ENCODE peak calls at places on chromosomes 7 and 10, in five cellular contexts. J is HCT116, T is ovary, M is A549, S is IMR-90. O is an unnamed sample. For H3K4me1, the result is how much of the 10 kb centered on the place peaks cover.

GRCh38 chr10:129970404-129971364 is 6.6 kb upstream of the EBF3 start:
- DNase-seq in M (no peak), T (no peak), S (no peak), J (no peak), O (no peak)

GRCh38 chr10:6037975-6038624 is 24.1 kb downstream of the IL2RA start:
- DNase-seq in S (no peak), J (no peak), M (no peak), T (no peak), O (no peak)

GRCh38 chr10:120473593-120473992 is 16.6 kb downstream of the PLPP4 start:
- DNase-seq in S (no peak), J (no peak), T (no peak), M (no peak), O (no peak)

GRCh38 chr7:144821069-144821468 is 14.8 kb downstream of the TPK1 start:
- DNase-seq in T (no peak), J (no peak), S (no peak), M (no peak), O (no peak)

GRCh38 chr10:72027498-72027897 is 60.9 kb downstream of the SPOCK2 start:
- DNase-seq in J (peak), M (no peak), S (peak), T (no peak), O (no peak)

GRCh38 chr7:118104812-118105441 is 79.0 kb upstream of the LSM8 start:
- DNase-seq in S (peak), T (no peak), J (peak), M (peak), O (no peak)

GRCh38 chr7:124152859-124153692 is 120.2 kb upstream of the TMEM229A start:
- DNase-seq in M (peak), S (peak), T (no peak), J (peak), O (no peak)

GRCh38 chr10:114507449-114507848 is 103.1 kb upstream of the AFAP1L2 start:
- DNase-seq in M (peak), S (no peak), J (no peak), T (peak), O (peak)

GRCh38 chr7:99037327-99037940 is 106.5 kb downstream of the SMURF1 start:
- DNase-seq in M (no peak), J (no peak), S (no peak), T (no peak), O (no peak)

GRCh38 chr10:29343607-29344038 is 54.8 kb downstream of the LYZL1 start:
- DNase-seq in T (no peak), S (no peak), J (no peak), M (no peak), O (no peak)

GRCh38 chr7:137209151-137209822 is 134.2 kb downstream of the PTN start:
- DNase-seq in J (no peak), T (no peak), M (no peak), S (peak), O (no peak)

DNA sequence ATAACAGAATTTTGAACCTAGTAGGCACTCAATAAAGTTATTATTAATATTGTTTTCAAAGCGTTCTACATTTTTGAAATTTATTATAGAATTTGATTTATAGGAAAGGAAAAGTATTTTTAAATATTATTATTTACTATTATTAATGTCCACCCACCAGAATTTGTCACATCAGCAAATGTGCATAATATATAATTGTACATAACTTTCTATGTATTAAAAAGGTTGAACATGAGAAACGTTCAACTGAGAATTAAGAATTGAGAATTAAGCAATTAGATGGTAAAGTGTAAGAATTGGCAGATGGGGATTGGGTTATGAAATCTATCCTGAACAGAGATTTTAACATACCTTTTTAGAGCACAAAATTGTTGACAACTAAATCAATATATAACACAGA is 129.8 kb downstream of the PTN start:
- DNase-seq in J (no peak), S (no peak), M (no peak), T (no peak), O (no peak)
- TF ChIP-seq POLR2A in J (no peak), S (no peak), M (no peak), T (no peak), O (no peak)

GRCh38 chr7:151093748-151094147 is 7.5 kb downstream of the AGAP3 start:
- DNase-seq in S (no peak), J (no peak), M (no peak), T (no peak), O (no peak)
- H3K4me1 ChIP-seq in S (under half), J (under half), M (under half), T (under half), O (under half)

GRCh38 chr7:154698726-154699291 is 304.1 kb downstream of the PAXIP1 start:
- DNase-seq in M (peak), J (no peak), T (no peak), S (no peak), O (no peak)
- TF ChIP-seq CTCF in M (peak), J (no peak), T (no peak), S (no peak), O (no peak)

DNA sequence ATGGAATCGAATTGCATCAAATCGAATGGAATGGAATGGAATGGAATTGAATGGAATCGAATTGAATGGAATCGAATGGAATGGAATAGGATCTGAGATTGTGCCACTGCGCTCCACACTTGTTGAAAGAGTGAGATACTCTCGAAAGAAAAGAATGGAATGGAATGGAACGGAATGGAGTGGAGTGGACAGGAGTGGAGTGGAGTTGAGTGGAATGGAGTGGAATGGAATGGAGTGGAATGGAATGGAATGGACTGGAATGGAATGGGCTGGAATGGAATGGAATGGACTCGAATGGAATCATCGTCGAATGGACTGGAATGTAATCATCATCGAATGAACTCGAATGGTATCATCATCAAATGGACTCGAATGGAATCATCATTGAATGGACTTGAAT is 38.0 kb downstream of the ZNF716 start:
- DNase-seq in S (no peak), T (no peak), J (no peak), M (no peak), O (no peak)
- TF ChIP-seq POLR2A in S (no peak), T (no peak), J (no peak), M (no peak), O (no peak)

O was measured in breast epithelium.